ENCODE peak calls at places on chromosome 2, in four cellular contexts. One of them, this sample, is unnamed. For H3K36me3 and H3K27me3, the result is how much of the 10 kb centered on the place peaks cover.

GRCh38 chr2:172425336-172425735 is 2.0 kb upstream of the ITGA6 start:
- DNase-seq in hepatocyte: no peak
- DNase-seq in fibroblast of lung: no peak
- DNase-seq in PC-3: no peak
- DNase-seq in this sample: no peak

GRCh38 chr2:237260032-237260431 is 153.9 kb downstream of the COL6A3 start:
- DNase-seq in PC-3: no peak
- DNase-seq in fibroblast of lung: no peak
- DNase-seq in hepatocyte: no peak
- DNase-seq in this sample: no peak

GRCh38 chr2:66866331-66867037 is 431.6 kb downstream of the MEIS1 start:
- DNase-seq in hepatocyte: no peak
- DNase-seq in PC-3: no peak
- DNase-seq in fibroblast of lung: no peak
- DNase-seq in this sample: no peak

GRCh38 chr2:56267412-56267788 is 83.6 kb downstream of the CCDC85A start:
- DNase-seq in fibroblast of lung: no peak
- DNase-seq in hepatocyte: no peak
- DNase-seq in PC-3: no peak
- DNase-seq in this sample: no peak

GRCh38 chr2:28649481-28650260 is 102.0 kb upstream of the PPP1CB start:
- DNase-seq in fibroblast of lung: no peak
- DNase-seq in PC-3: peak
- DNase-seq in hepatocyte: no peak
- DNase-seq in this sample: no peak

GRCh38 chr2:151760139-151760650 is 25.9 kb upstream of the NEB start:
- DNase-seq in PC-3: no peak
- DNase-seq in fibroblast of lung: no peak
- DNase-seq in hepatocyte: peak
- DNase-seq in this sample: no peak

GRCh38 chr2:37343537-37344434 is 644 bp upstream of the QPCT start:
- DNase-seq in fibroblast of lung: peak
- DNase-seq in PC-3: peak
- DNase-seq in hepatocyte: peak
- DNase-seq in this sample: peak

GRCh38 chr2:22359020-22359672 is 1025.8 kb upstream of the KLHL29 start:
- DNase-seq in hepatocyte: no peak
- DNase-seq in fibroblast of lung: no peak
- DNase-seq in PC-3: no peak
- DNase-seq in this sample: no peak

GRCh38 chr2:134706587-134707329 is 12.0 kb downstream of the TMEM163 start:
- DNase-seq in hepatocyte: no peak
- DNase-seq in PC-3: peak
- DNase-seq in fibroblast of lung: no peak
- DNase-seq in this sample: no peak

GRCh38 chr2:128512664-128513415 is 194.2 kb upstream of the HS6ST1 start:
- DNase-seq in fibroblast of lung: peak
- DNase-seq in PC-3: no peak
- DNase-seq in hepatocyte: no peak
- DNase-seq in this sample: peak

GRCh38 chr2:205482399-205483065 is 199.8 kb upstream of the NRP2 start:
- DNase-seq in hepatocyte: no peak
- DNase-seq in fibroblast of lung: peak
- DNase-seq in PC-3: no peak
- DNase-seq in this sample: peak
- H3K4me3 ChIP-seq in hepatocyte: no peak
- H3K4me3 ChIP-seq in fibroblast of lung: no peak
- H3K4me3 ChIP-seq in PC-3: no peak
- H3K4me3 ChIP-seq in this sample: no peak

DNA sequence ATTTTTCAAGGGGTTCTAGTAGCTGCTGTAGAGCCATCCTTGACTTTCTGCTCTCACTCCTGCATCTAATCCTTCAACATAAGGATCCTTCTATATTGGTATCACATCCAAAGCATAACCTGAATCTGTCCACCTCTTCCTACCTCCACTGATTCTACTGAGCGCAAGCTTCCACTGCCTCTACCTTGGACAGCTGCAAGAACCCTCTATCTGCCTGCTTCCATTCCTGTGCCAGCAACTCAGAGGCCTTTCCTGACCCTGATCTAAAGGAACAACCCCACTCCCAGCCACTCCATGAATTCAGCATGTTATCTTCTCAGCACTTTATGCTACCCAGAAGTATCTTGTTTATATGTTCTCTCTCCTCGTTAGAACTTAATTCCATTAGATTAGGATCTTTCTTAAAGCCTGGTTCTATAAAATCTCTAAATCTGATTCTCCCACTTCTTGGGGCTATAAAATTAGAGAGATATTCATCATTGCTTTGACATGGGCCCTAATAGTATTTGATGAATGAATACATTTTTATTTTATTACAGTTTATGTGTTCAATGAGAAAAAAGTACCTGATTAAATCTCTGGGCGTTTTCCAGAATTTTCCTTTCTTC is 6.9 kb downstream of the STAT1 start:
- DNase-seq in PC-3: no peak
- DNase-seq in fibroblast of lung: no peak
- DNase-seq in hepatocyte: no peak
- DNase-seq in this sample: no peak
- H3K36me3 ChIP-seq in PC-3: half or more
- H3K36me3 ChIP-seq in fibroblast of lung: under half
- H3K36me3 ChIP-seq in hepatocyte: under half
- H3K36me3 ChIP-seq in this sample: under half

GRCh38 chr2:230230801-230231200 is 5.3 kb downstream of the SP140 start:
- DNase-seq in hepatocyte: no peak
- DNase-seq in fibroblast of lung: no peak
- DNase-seq in PC-3: no peak
- DNase-seq in this sample: no peak

GRCh38 chr2:230234845-230235244 is 9.3 kb downstream of the SP140 start:
- DNase-seq in PC-3: peak
- DNase-seq in hepatocyte: no peak
- DNase-seq in fibroblast of lung: no peak
- DNase-seq in this sample: no peak

GRCh38 chr2:230231251-230231650 is 5.7 kb downstream of the SP140 start:
- DNase-seq in hepatocyte: no peak
- DNase-seq in fibroblast of lung: no peak
- DNase-seq in PC-3: no peak
- DNase-seq in this sample: no peak

GRCh38 chr2:230230087-230230486 is 4.6 kb downstream of the SP140 start:
- DNase-seq in PC-3: peak
- DNase-seq in fibroblast of lung: peak
- DNase-seq in hepatocyte: no peak
- DNase-seq in this sample: no peak

DNA sequence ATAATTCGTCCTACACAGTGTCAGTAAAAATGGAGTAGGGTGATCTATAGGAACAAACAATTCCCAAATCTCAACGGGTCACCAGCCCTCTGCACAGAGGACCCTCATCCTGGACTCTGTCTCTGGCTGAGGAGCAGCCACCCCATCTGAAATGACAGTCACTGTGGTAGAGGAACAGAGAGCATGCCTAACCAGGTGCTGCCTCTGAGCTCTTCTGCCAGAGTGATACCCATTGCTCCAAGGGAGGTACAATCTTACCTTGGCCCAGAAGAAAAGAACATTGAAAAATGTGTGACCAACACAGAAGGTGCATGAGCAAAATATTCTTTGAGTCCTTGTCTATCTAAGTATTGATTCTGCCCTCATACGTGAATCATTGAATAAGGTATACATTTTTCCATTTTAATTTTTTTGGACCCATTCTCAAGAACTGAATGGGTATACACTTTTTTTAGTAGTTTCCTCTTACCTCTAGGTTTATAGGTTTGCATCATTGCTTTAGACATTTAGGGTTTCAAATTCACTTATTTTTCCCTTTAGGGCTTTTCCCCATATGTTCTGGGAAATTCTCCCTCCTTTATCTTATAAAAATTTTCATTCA is 8.7 kb downstream of the SP140 start:
- DNase-seq in hepatocyte: no peak
- DNase-seq in fibroblast of lung: no peak
- DNase-seq in PC-3: no peak
- DNase-seq in this sample: no peak
- H3K27me3 ChIP-seq in hepatocyte: under half
- H3K27me3 ChIP-seq in fibroblast of lung: under half
- H3K27me3 ChIP-seq in PC-3: under half
- H3K27me3 ChIP-seq in this sample: under half

GRCh38 chr2:86821306-86821705 is 30.6 kb upstream of the CD8A start:
- DNase-seq in hepatocyte: no peak
- DNase-seq in fibroblast of lung: no peak
- DNase-seq in PC-3: no peak
- DNase-seq in this sample: no peak

GRCh38 chr2:86815616-86816015 is 24.9 kb upstream of the CD8A start:
- DNase-seq in PC-3: no peak
- DNase-seq in fibroblast of lung: no peak
- DNase-seq in hepatocyte: no peak
- DNase-seq in this sample: no peak

GRCh38 chr2:86821842-86822241 is 31.1 kb upstream of the CD8A start:
- DNase-seq in PC-3: no peak
- DNase-seq in hepatocyte: no peak
- DNase-seq in fibroblast of lung: no peak
- DNase-seq in this sample: no peak

GRCh38 chr2:86818967-86819366 is 28.3 kb upstream of the CD8A start:
- DNase-seq in PC-3: no peak
- DNase-seq in hepatocyte: no peak
- DNase-seq in fibroblast of lung: no peak
- DNase-seq in this sample: no peak

GRCh38 chr2:86818114-86818801 is 27.5 kb upstream of the CD8A start:
- DNase-seq in fibroblast of lung: no peak
- DNase-seq in PC-3: no peak
- DNase-seq in hepatocyte: no peak
- DNase-seq in this sample: no peak
- H3K4me3 ChIP-seq in fibroblast of lung: no peak
- H3K4me3 ChIP-seq in PC-3: no peak
- H3K4me3 ChIP-seq in hepatocyte: no peak
- H3K4me3 ChIP-seq in this sample: no peak

DNA sequence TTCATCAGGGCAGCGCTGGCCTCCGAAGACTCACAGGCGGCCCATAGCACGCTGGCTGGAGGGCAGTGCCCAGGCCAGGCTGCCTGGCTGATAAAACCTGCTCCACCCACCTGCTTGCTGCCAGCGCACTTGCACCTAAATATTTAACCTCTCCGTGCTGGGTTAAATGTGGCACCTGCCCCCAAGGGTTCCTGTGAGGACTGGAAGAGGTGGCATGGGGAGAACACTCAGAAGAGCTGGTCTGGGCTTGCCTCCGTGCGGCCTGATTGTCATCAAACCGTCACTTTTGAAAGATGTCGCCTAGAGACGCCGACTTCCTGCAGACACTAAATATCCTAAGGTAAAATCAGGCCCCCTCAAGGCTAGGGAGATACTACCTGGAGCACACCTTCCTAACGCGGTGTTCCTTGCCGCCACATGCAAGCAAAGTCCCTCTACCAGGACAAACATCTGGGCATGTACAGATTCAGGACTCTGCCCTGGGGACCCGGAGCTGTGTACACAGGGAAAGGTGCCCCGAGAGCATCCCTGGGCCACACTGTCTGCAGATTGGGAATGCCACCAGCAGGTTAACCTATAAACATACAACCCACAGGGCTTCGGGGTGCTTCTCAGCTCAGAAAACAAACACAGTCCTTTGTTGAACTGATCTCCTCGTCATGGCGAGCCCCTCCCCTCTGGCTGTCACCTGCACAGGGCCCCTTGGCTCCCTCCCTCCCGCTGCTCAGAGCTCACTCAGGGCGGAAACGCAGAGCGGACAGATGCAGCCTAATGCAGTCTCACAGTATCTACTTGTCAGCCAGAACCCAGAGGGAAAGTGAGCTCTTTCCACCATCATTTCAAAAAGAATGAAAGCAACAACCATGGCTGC is 219.0 kb downstream of the HDAC4 start:
- DNase-seq in fibroblast of lung: no peak
- DNase-seq in hepatocyte: peak
- DNase-seq in PC-3: no peak
- DNase-seq in this sample: no peak
- H3K36me3 ChIP-seq in fibroblast of lung: under half
- H3K36me3 ChIP-seq in hepatocyte: under half
- H3K36me3 ChIP-seq in PC-3: under half
- H3K36me3 ChIP-seq in this sample: under half

GRCh38 chr2:166984797-166985196 is 96.5 kb downstream of the XIRP2 start:
- DNase-seq in hepatocyte: no peak
- DNase-seq in PC-3: peak
- DNase-seq in fibroblast of lung: peak
- DNase-seq in this sample: no peak
- H3K27me3 ChIP-seq in hepatocyte: under half
- H3K27me3 ChIP-seq in PC-3: under half
- H3K27me3 ChIP-seq in fibroblast of lung: under half
- H3K27me3 ChIP-seq in this sample: under half